ENCODE peak calls at places on chromosomes 2 and 18, in five cellular contexts. F is breast epithelium, O is IMR-90, N is A549, P is GM12891. S is an unnamed sample.

GRCh38 chr2:16635796-16636699 is 29.6 kb downstream of the CYRIA start:
- DNase-seq in N (no peak), O (peak), F (no peak), P (no peak), S (no peak)

GRCh38 chr2:221848286-221848685 is 276.2 kb upstream of the EPHA4 start:
- DNase-seq in F (no peak), P (no peak), N (no peak), O (no peak), S (no peak)

GRCh38 chr2:159615936-159616733 is at the start of gene BAZ2B:
- DNase-seq in P (no peak), F (peak), N (peak), O (peak), S (peak)

GRCh38 chr2:44433841-44434240 is 72.1 kb downstream of the CAMKMT start:
- DNase-seq in P (no peak), O (no peak), F (no peak), N (peak), S (no peak)

GRCh38 chr2:235521844-235522243 is 28.0 kb downstream of the AGAP1 start:
- DNase-seq in N (no peak), P (no peak), O (no peak), F (no peak), S (no peak)

GRCh38 chr2:177604291-177605065 is 211.9 kb downstream of the AGPS start:
- DNase-seq in P (no peak), N (peak), F (no peak), O (peak), S (no peak)

GRCh38 chr18:49699303-49699702 is 114.0 kb downstream of the ACAA2 start:
- DNase-seq in N (no peak), O (no peak), P (no peak), F (no peak), S (no peak)

GRCh38 chr2:26691881-26692813 is at the start of gene KCNK3:
- DNase-seq in N (no peak), O (peak), F (peak), P (peak), S (no peak)

GRCh38 chr2:198499539-198499938 is 695.1 kb downstream of the PLCL1 start:
- DNase-seq in P (no peak), N (no peak), F (no peak), O (peak), S (no peak)

GRCh38 chr18:48997985-48998831 is 47.4 kb upstream of the SMAD7 start:
- DNase-seq in F (peak), P (no peak), N (peak), O (peak), S (no peak)

GRCh38 chr2:193517615-193518014 is 1322.9 kb upstream of the TMEFF2 start:
- DNase-seq in P (no peak), O (no peak), N (peak), F (no peak), S (no peak)

GRCh38 chr18:48782381-48782841 is 168.4 kb downstream of the SMAD7 start:
- DNase-seq in P (no peak), O (no peak), F (peak), N (no peak), S (no peak)

GRCh38 chr2:17793293-17793692 is 23.0 kb upstream of the MSGN1 start:
- DNase-seq in P (no peak), F (no peak), O (no peak), N (no peak), S (no peak)

GRCh38 chr2:74915743-74916142 is 42.7 kb upstream of the POLE4 start:
- DNase-seq in N (no peak), O (peak), P (no peak), F (no peak), S (no peak)

GRCh38 chr2:46922049-46922448 is 6.4 kb upstream of the MCFD2 start:
- DNase-seq in F (no peak), N (no peak), O (peak), P (no peak), S (no peak)

GRCh38 chr2:232420463-232421188 is 14.0 kb downstream of the ALPG start:
- DNase-seq in F (no peak), P (peak), N (peak), O (no peak), S (no peak)

GRCh38 chr2:178404380-178404767 is 46.6 kb downstream of the PRKRA start:
- DNase-seq in N (no peak), F (no peak), O (peak), P (peak), S (peak)

GRCh38 chr2:56749152-56749752 is 565.5 kb downstream of the CCDC85A start:
- DNase-seq in N (peak), P (no peak), F (no peak), O (peak), S (no peak)

GRCh38 chr2:85577386-85578242 is at the start of gene VAMP8:
- DNase-seq in F (peak), N (peak), O (no peak), P (no peak), S (peak)

GRCh38 chr2:7825591-7826312 is 856.1 kb upstream of the ID2 start:
- DNase-seq in O (peak), P (no peak), F (peak), N (peak), S (peak)

GRCh38 chr2:241125626-241126025 is 23.5 kb upstream of the MTERF4 start:
- DNase-seq in P (no peak), O (no peak), N (no peak), F (no peak), S (no peak)

GRCh38 chr2:158686166-158686792 is 108.8 kb upstream of the DAPL1 start:
- DNase-seq in P (no peak), O (peak), F (no peak), N (no peak), S (no peak)

GRCh38 chr2:6977095-6977777 is 60.0 kb downstream of the RNF144A start:
- DNase-seq in O (no peak), F (peak), P (no peak), N (peak), S (no peak)

GRCh38 chr2:41932241-41933034 is 115.4 kb upstream of the PKDCC start:
- DNase-seq in P (no peak), F (peak), O (peak), N (no peak), S (no peak)

GRCh38 chr2:73232471-73233153 is 427 bp downstream of the PRADC1 start:
- DNase-seq in F (peak), O (no peak), P (no peak), N (peak), S (no peak)

GRCh38 chr2:73237168-73237567 is 3.1 kb downstream of the CCT7 start:
- DNase-seq in N (no peak), P (no peak), F (no peak), O (no peak), S (no peak)

GRCh38 chr2:73235315-73236028 is 1.4 kb downstream of the CCT7 start:
- DNase-seq in F (no peak), O (no peak), P (no peak), N (no peak), S (no peak)

GRCh38 chr2:73233932-73234832 is at the start of gene CCT7:
- DNase-seq in O (peak), P (peak), N (peak), F (peak), S (peak)

DNA sequence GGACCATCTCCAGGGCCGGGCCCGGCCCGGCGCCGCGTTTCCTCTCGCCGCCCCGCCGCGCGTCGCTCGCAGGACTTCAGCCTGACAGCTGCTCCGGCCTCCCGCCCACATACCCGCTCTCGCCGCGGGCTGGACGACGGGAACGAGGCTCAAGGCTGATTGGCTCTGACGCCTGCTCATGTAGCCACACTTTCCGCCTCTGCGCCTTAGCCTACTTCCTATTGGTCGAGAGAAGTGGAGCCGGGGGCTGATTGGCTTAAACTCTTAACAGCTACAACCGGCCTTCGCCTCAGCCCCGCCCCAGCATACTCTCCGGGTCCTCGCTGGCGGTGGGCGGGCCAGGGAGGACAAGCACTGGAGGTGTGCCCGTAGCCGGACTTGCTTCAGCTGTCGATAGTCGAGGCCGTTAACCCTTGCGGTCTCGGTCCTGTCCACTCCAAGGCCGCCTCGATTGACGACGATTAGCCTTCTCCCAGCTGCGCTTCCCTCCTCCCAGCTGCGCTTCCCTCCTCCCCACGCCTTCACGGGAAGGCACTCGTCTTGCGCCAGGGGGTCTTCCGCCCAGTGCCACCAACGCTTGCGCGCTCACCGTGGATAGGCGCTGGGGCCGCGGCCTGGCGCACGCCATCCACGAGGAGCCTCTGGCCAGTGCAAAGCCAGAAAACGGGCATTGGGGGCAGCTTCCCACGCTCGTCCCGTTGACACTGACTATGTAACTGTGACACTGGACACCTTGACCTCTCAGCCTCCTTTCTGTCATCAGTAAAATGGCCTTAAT is at the start of gene PRADC1:
- DNase-seq in O (peak), F (peak), P (peak), N (peak), S (peak)
- TF ChIP-seq POLR2A in O (peak), F (no peak), P (peak), N (peak), S (peak)

GRCh38 chr2:176104338-176105077 is 2.6 kb upstream of the HOXD11 start:
- DNase-seq in O (no peak), N (peak), F (no peak), P (no peak), S (no peak)

GRCh38 chr2:176102309-176102866 is 2.8 kb downstream of the HOXD12 start:
- DNase-seq in F (no peak), P (no peak), O (no peak), N (no peak), S (no peak)

GRCh38 chr2:176101862-176102261 is 2.3 kb downstream of the HOXD12 start:
- DNase-seq in P (no peak), N (no peak), F (no peak), O (no peak), S (no peak)

GRCh38 chr2:176105078-176105726 is 1.9 kb upstream of the HOXD11 start:
- DNase-seq in P (no peak), N (no peak), F (no peak), O (no peak), S (no peak)

DNA sequence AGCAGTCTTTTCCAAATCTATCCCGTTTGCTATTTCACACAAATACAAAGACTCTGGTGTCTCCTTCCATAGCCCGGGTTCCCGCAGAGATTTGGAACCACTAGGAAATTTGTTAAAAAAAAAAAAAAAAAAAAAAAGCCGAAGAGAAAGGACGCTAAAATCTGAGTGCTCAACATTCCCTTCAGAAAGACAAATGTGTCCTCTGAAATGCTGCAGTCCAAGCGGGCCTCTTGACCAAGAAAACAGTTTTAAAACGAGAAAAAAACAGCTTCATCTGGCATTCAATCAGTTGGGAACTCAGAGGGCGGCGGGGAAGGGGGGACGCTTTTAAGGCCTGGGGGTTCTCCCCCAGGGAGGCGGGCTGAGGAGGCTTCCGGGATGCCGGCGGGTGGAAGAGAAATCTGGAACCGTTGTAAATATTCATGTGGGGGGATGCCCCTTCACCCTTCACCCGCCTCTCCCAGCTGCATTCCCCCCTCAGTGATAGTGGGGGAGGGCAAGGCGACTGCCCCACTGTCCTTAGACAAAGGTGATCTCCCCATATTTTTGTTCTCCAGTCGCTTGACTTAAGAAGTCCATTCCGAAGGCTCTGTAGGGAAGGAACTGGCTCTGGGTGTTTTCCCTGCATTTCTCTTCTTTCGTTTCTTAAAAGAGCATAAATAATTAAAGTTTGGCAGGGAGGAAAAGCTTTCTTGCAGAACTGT is 3.3 kb upstream of the HOXD11 start:
- DNase-seq in P (no peak), O (no peak), F (no peak), N (no peak), S (no peak)
- TF ChIP-seq POLR2A in P (no peak), O (no peak), F (no peak), N (no peak), S (no peak)

GRCh38 chr2:224039080-224039769 is at the start of gene SERPINE2:
- DNase-seq in O (peak), F (no peak), P (peak), N (peak), S (peak)
- TF ChIP-seq POLR2A in O (no peak), F (no peak), P (no peak), N (peak), S (no peak)

DNA sequence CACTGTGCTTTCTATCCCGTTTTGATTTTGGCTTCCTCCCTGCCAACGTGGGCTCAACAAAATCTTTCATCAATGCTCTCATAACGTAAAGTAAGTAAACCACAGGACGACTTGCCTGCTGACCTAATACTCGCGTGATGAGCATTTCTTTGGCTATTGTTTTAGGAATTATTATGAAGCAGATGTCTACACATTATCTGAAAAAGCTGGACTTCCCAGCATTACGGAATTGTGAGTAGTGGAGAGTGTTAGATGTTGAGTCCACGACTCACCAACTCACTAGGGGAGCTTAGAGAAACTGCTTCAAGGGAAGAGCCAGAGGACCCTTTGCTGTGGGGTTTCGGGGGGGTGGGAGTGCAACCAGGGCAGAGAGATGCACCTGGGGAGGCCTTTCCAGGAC is 21.9 kb downstream of the HJURP start:
- DNase-seq in P (no peak), O (peak), N (no peak), F (no peak), S (no peak)
- TF ChIP-seq POLR2A in P (no peak), O (no peak), N (no peak), F (no peak), S (no peak)

GRCh38 chr2:219408101-219409030 is 9.8 kb upstream of the DES start:
- DNase-seq in O (peak), P (no peak), N (no peak), F (no peak), S (no peak)
- TF ChIP-seq POLR2A in O (no peak), P (no peak), N (no peak), F (no peak), S (no peak)

S was measured in GM12892.